ENCODE peak calls at places on chromosome 1, in seven cellular contexts. A, W, B, D, H, P and O are unnamed samples.

GRCh38 chr1:177927021-177927596 is 42.7 kb downstream of the SEC16B start:
- DNase-seq in A (no peak), W (no peak), B (no peak), D (no peak), H (no peak), P (no peak), O (no peak)

GRCh38 chr1:206461602-206462455 is 8.4 kb upstream of the IKBKE start:
- DNase-seq in A (peak), W (no peak), B (peak), D (peak), H (peak), P (peak), O (peak)

GRCh38 chr1:63810936-63811335 is 37.1 kb downstream of the ROR1 start:
- DNase-seq in A (no peak), W (no peak), B (no peak), D (no peak), H (no peak), P (no peak), O (no peak)

GRCh38 chr1:159828916-159829634 is 2.4 kb downstream of the SLAMF8 start:
- DNase-seq in A (no peak), W (peak), B (no peak), D (peak), H (peak), P (peak), O (no peak)

GRCh38 chr1:20871419-20871818 is 84.3 kb upstream of the HP1BP3 start:
- DNase-seq in A (no peak), W (no peak), B (no peak), D (no peak), H (no peak), P (peak), O (no peak)

GRCh38 chr1:155466996-155467395 is 95.6 kb downstream of the ASH1L start:
- DNase-seq in A (no peak), W (no peak), B (no peak), D (no peak), H (no peak), P (peak), O (no peak)

GRCh38 chr1:160261878-160262794 is at the start of gene DCAF8:
- DNase-seq in A (peak), W (peak), B (peak), D (peak), H (peak), P (peak), O (peak)

GRCh38 chr1:110673805-110674336 is 869 bp downstream of the KCNA3 start:
- DNase-seq in A (peak), W (no peak), B (peak), D (peak), H (no peak), P (no peak), O (peak)

GRCh38 chr1:28909198-28909597 is 5.2 kb upstream of the EPB41 start:
- DNase-seq in A (no peak), W (no peak), B (no peak), D (no peak), H (no peak), P (no peak), O (no peak)

GRCh38 chr1:243287128-243287470 is 31.3 kb downstream of the SDCCAG8 start:
- DNase-seq in A (no peak), W (no peak), B (no peak), D (no peak), H (no peak), P (no peak), O (no peak)

GRCh38 chr1:184513421-184513820 is 126.6 kb downstream of the C1orf21 start:
- DNase-seq in A (no peak), W (no peak), B (no peak), D (no peak), H (no peak), P (no peak), O (no peak)

GRCh38 chr1:222613627-222614026 is 4.3 kb upstream of the MIA3 start:
- DNase-seq in A (no peak), W (no peak), B (no peak), D (no peak), H (no peak), P (no peak), O (no peak)

GRCh38 chr1:218459878-218460277 is 114.7 kb downstream of the TGFB2 start:
- DNase-seq in A (no peak), W (peak), B (no peak), D (no peak), H (no peak), P (peak), O (no peak)

GRCh38 chr1:176119549-176119948 is 87.5 kb downstream of the COP1 start:
- DNase-seq in A (no peak), W (no peak), B (no peak), D (peak), H (no peak), P (peak), O (no peak)

GRCh38 chr1:67135354-67135753 is 584 bp upstream of the C1orf141 start:
- DNase-seq in A (no peak), W (no peak), B (no peak), D (no peak), H (no peak), P (no peak), O (no peak)

GRCh38 chr1:95127380-95127779 is 10.2 kb downstream of the TLCD4 start:
- DNase-seq in A (no peak), W (no peak), B (no peak), D (no peak), H (no peak), P (no peak), O (no peak)

GRCh38 chr1:16073490-16074104 is at the start of gene FAM131C:
- DNase-seq in A (no peak), W (no peak), B (peak), D (peak), H (peak), P (peak), O (peak)

GRCh38 chr1:29235955-29236742 is at the start of gene PTPRU:
- DNase-seq in A (peak), W (no peak), B (peak), D (peak), H (peak), P (peak), O (peak)

GRCh38 chr1:166020229-166020628 is 146.6 kb downstream of the FAM78B start:
- DNase-seq in A (no peak), W (no peak), B (no peak), D (no peak), H (no peak), P (no peak), O (no peak)

GRCh38 chr1:211331011-211331709 is 4.5 kb downstream of the TRAF5 start:
- DNase-seq in A (no peak), W (no peak), B (no peak), D (no peak), H (no peak), P (no peak), O (no peak)

GRCh38 chr1:174971466-174971865 is 28.3 kb upstream of the CACYBP start:
- DNase-seq in A (no peak), W (no peak), B (no peak), D (no peak), H (no peak), P (no peak), O (no peak)
- H3K27ac ChIP-seq in A (no peak), W (no peak), B (no peak), D (peak), H (no peak), P (no peak), O (no peak)

DNA sequence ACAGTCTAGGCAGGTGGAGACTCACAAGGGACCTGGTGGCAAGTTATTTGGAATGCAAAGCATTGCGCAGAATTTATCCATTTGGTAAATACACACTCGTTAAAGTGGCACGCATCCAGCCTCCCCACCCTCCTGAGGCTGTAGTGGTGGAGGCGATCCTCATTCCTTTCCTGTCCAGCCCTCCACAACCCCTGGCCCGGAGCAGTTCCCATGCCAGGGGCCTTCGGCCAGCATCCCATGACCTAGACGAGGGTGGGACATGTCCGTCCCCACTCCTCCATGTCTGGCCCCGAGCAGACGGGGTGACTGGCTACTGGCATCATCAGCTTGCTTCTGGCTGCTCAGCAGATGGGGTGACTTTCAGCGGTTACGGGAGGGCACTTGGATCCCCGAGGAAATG is 281.5 kb upstream of the VAMP3 start:
- DNase-seq in A (no peak), W (no peak), B (no peak), D (no peak), H (no peak), P (no peak), O (no peak)
- H3K27ac ChIP-seq in A (no peak), W (no peak), B (no peak), D (no peak), H (no peak), P (no peak), O (no peak)

GRCh38 chr1:201009967-201010645 is 13.4 kb downstream of the KIF21B start:
- DNase-seq in A (no peak), W (no peak), B (no peak), D (no peak), H (no peak), P (no peak), O (no peak)
- H3K27ac ChIP-seq in A (no peak), W (no peak), B (no peak), D (no peak), H (no peak), P (peak), O (no peak)

DNA sequence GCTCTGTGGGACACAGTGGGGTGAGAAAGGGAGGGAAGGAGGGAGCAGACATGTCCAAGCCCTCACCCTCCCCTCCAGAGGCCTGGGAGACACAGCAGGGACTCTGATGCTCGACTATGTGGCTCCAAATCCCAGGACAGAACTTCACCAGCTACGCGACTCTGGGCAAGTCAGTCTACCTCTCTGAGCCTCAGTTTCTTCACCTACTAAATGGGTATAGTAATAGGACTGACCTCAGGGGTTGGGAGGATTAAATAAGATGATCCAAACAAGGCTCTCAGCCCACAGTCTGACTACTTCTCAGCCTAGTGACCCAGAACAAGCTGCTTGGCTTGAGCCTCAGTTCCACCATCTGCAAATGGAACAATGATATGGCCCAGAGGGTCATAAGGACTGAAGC is 19.6 kb downstream of the SDC3 start:
- DNase-seq in A (no peak), W (no peak), B (no peak), D (no peak), H (no peak), P (no peak), O (no peak)
- H3K27ac ChIP-seq in A (no peak), W (no peak), B (no peak), D (no peak), H (peak), P (no peak), O (no peak)

DNA sequence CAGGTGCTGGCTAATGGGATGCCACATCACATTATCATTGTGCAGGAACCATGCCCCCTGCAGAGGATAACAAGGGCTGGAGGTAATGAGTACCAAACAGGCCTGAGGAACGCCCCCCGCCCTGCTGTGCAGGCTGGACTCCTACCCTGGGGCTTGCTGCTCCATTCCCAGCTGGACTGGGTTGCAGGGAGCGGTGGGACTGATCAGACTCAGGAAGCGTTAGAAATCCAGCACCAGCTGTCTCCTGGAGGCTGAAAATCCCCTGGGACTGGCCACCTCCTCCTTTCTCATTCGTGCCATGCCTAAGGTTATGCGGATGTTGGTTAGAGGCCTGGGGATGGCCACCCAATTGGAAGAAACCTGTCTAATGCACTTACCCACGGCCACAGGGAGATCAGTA is 36.9 kb upstream of the POU3F1 start:
- DNase-seq in A (no peak), W (no peak), B (no peak), D (no peak), H (no peak), P (no peak), O (no peak)
- H3K27ac ChIP-seq in A (no peak), W (no peak), B (no peak), D (no peak), H (no peak), P (no peak), O (no peak)

GRCh38 chr1:23010734-23011449 is 4.8 kb downstream of the TEX46 start:
- DNase-seq in A (no peak), W (no peak), B (no peak), D (peak), H (no peak), P (peak), O (no peak)
- H3K27ac ChIP-seq in A (no peak), W (no peak), B (no peak), D (peak), H (no peak), P (peak), O (no peak)

GRCh38 chr1:31222176-31222575 is 17.5 kb downstream of the NKAIN1 start:
- DNase-seq in A (no peak), W (no peak), B (no peak), D (no peak), H (no peak), P (no peak), O (no peak)

GRCh38 chr1:31219489-31219888 is 20.2 kb downstream of the NKAIN1 start:
- DNase-seq in A (no peak), W (no peak), B (no peak), D (no peak), H (no peak), P (no peak), O (no peak)

GRCh38 chr1:31221072-31221471 is 18.6 kb downstream of the NKAIN1 start:
- DNase-seq in A (no peak), W (no peak), B (no peak), D (no peak), H (no peak), P (no peak), O (no peak)

GRCh38 chr1:31227891-31228290 is 11.8 kb downstream of the NKAIN1 start:
- DNase-seq in A (no peak), W (no peak), B (no peak), D (no peak), H (no peak), P (no peak), O (no peak)

DNA sequence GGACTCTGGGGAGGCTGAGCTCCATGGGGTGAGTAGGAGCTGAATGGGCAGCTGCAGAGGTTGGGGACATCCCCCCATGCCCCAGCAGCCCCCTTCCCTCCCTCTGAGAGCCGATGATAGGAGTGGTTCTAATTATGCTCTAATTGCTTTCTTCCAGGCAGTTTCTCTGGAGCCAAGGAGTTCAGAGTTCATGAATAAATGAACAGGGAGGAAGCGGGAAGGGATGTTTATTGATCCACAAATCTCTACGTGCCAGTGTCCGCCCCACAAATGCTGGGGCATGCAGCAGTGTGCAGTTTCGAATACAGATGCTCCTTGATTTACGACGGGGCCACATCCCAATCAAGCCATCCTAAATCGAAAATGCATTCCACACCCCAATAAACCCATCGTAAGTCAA is 15.6 kb downstream of the NKAIN1 start:
- DNase-seq in A (no peak), W (no peak), B (no peak), D (no peak), H (no peak), P (no peak), O (no peak)
- H3K27ac ChIP-seq in A (no peak), W (no peak), B (no peak), D (no peak), H (no peak), P (no peak), O (no peak)

GRCh38 chr1:227869281-227869842 is 53.9 kb downstream of the PRSS38 start:
- DNase-seq in A (no peak), W (no peak), B (no peak), D (no peak), H (no peak), P (no peak), O (no peak)
- H3K27ac ChIP-seq in A (no peak), W (no peak), B (no peak), D (no peak), H (no peak), P (no peak), O (no peak)

GRCh38 chr1:81876901-81877750 is 76.4 kb downstream of the ADGRL2 start:
- DNase-seq in A (no peak), W (no peak), B (no peak), D (no peak), H (no peak), P (peak), O (no peak)
- H3K27ac ChIP-seq in A (no peak), W (no peak), B (no peak), D (no peak), H (no peak), P (no peak), O (no peak)